ENCODE peak calls at places on chromosomes 2 and 18, in five cellular contexts. One of them, this sample, is unnamed.
A peak's percentile ranks its signal among the peaks of the same experiment; 100 is the strongest.

GRCh38 chr2:220394433-220394832 is 767.0 kb downstream of the SLC4A3 start:
- DNase-seq in psoas muscle: no peak
- DNase-seq in heart left ventricle: peak; percentile 69
- DNase-seq in adrenal gland: peak; percentile 30
- DNase-seq in WTC11: no peak
- DNase-seq in this sample: no peak

GRCh38 chr2:230871361-230872150 is 6.8 kb downstream of the ITM2C start:
- DNase-seq in psoas muscle: no peak
- DNase-seq in heart left ventricle: peak; percentile 25
- DNase-seq in adrenal gland: no peak
- DNase-seq in WTC11: no peak
- DNase-seq in this sample: no peak

GRCh38 chr18:31576670-31577069 is 15.0 kb upstream of the TTR start:
- DNase-seq in psoas muscle: no peak
- DNase-seq in heart left ventricle: no peak
- DNase-seq in adrenal gland: no peak
- DNase-seq in WTC11: no peak
- DNase-seq in this sample: no peak

GRCh38 chr18:29749699-29750098 is 1292.8 kb downstream of the DSC3 start:
- DNase-seq in psoas muscle: no peak
- DNase-seq in heart left ventricle: no peak
- DNase-seq in adrenal gland: no peak
- DNase-seq in WTC11: no peak
- DNase-seq in this sample: no peak

GRCh38 chr18:74613390-74613789 is 15.7 kb downstream of the ZNF407 start:
- DNase-seq in psoas muscle: no peak
- DNase-seq in heart left ventricle: no peak
- DNase-seq in adrenal gland: no peak
- DNase-seq in WTC11: no peak
- DNase-seq in this sample: no peak

GRCh38 chr2:119240311-119241204 is 16.9 kb downstream of the STEAP3 start:
- DNase-seq in psoas muscle: peak; percentile 97
- DNase-seq in heart left ventricle: peak; percentile 89
- DNase-seq in adrenal gland: peak; percentile 83
- DNase-seq in WTC11: peak; percentile 30
- DNase-seq in this sample: peak; percentile 72

GRCh38 chr2:65103013-65103720 is 26.7 kb downstream of the RAB1A start:
- DNase-seq in psoas muscle: no peak
- DNase-seq in heart left ventricle: no peak
- DNase-seq in adrenal gland: peak; percentile 63
- DNase-seq in WTC11: no peak
- DNase-seq in this sample: peak; percentile 22

GRCh38 chr2:150274108-150274507 is 213.4 kb downstream of the RND3 start:
- DNase-seq in psoas muscle: no peak
- DNase-seq in heart left ventricle: no peak
- DNase-seq in adrenal gland: no peak
- DNase-seq in WTC11: no peak
- DNase-seq in this sample: no peak

GRCh38 chr2:240727439-240727838 is 35.8 kb downstream of the AQP12A start:
- DNase-seq in psoas muscle: no peak
- DNase-seq in heart left ventricle: no peak
- DNase-seq in adrenal gland: no peak
- DNase-seq in WTC11: no peak
- DNase-seq in this sample: no peak

GRCh38 chr2:108778857-108779256 is 7.7 kb upstream of the CCDC138 start:
- DNase-seq in psoas muscle: no peak
- DNase-seq in heart left ventricle: no peak
- DNase-seq in adrenal gland: no peak
- DNase-seq in WTC11: no peak
- DNase-seq in this sample: no peak

GRCh38 chr2:189517847-189518535 is 62.6 kb downstream of the SLC40A1 start:
- DNase-seq in psoas muscle: no peak
- DNase-seq in heart left ventricle: no peak
- DNase-seq in adrenal gland: no peak
- DNase-seq in WTC11: no peak
- DNase-seq in this sample: no peak

GRCh38 chr2:20560891-20561702 is 89.8 kb downstream of the HS1BP3 start:
- DNase-seq in psoas muscle: no peak
- DNase-seq in heart left ventricle: peak; percentile 14
- DNase-seq in adrenal gland: no peak
- DNase-seq in WTC11: no peak
- DNase-seq in this sample: no peak

GRCh38 chr2:74008761-74009395 is 24.2 kb downstream of the TET3 start:
- DNase-seq in psoas muscle: no peak
- DNase-seq in heart left ventricle: no peak
- DNase-seq in adrenal gland: no peak
- DNase-seq in WTC11: no peak
- DNase-seq in this sample: no peak

GRCh38 chr2:65343381-65343780 is 89.0 kb downstream of the SPRED2 start:
- DNase-seq in psoas muscle: no peak
- DNase-seq in heart left ventricle: no peak
- DNase-seq in adrenal gland: no peak
- DNase-seq in WTC11: no peak
- DNase-seq in this sample: no peak

GRCh38 chr18:31399336-31400032 is 22.9 kb downstream of the DSG4 start:
- DNase-seq in psoas muscle: no peak
- DNase-seq in heart left ventricle: no peak
- DNase-seq in adrenal gland: no peak
- DNase-seq in WTC11: no peak
- DNase-seq in this sample: no peak

GRCh38 chr2:62284980-62285379 is 89.1 kb downstream of the B3GNT2 start:
- DNase-seq in psoas muscle: no peak
- DNase-seq in heart left ventricle: no peak
- DNase-seq in adrenal gland: no peak
- DNase-seq in WTC11: no peak
- DNase-seq in this sample: no peak

GRCh38 chr2:135962401-135963138 is 22.9 kb downstream of the DARS1 start:
- DNase-seq in psoas muscle: no peak
- DNase-seq in heart left ventricle: no peak
- DNase-seq in adrenal gland: no peak
- DNase-seq in WTC11: no peak
- DNase-seq in this sample: no peak

GRCh38 chr2:17879137-17879912 is 858 bp downstream of the KCNS3 start:
- DNase-seq in psoas muscle: peak; percentile 89
- DNase-seq in heart left ventricle: peak; percentile 72
- DNase-seq in adrenal gland: peak; percentile 60
- DNase-seq in WTC11: peak; percentile 87
- DNase-seq in this sample: peak; percentile 80

GRCh38 chr2:151669585-151670081 is 64.6 kb downstream of the NEB start:
- DNase-seq in psoas muscle: no peak
- DNase-seq in heart left ventricle: no peak
- DNase-seq in adrenal gland: no peak
- DNase-seq in WTC11: no peak
- DNase-seq in this sample: no peak

GRCh38 chr2:225056330-225057073 is 14.2 kb upstream of the DOCK10 start:
- DNase-seq in psoas muscle: no peak
- DNase-seq in heart left ventricle: no peak
- DNase-seq in adrenal gland: peak; percentile 22
- DNase-seq in WTC11: no peak
- DNase-seq in this sample: no peak

DNA sequence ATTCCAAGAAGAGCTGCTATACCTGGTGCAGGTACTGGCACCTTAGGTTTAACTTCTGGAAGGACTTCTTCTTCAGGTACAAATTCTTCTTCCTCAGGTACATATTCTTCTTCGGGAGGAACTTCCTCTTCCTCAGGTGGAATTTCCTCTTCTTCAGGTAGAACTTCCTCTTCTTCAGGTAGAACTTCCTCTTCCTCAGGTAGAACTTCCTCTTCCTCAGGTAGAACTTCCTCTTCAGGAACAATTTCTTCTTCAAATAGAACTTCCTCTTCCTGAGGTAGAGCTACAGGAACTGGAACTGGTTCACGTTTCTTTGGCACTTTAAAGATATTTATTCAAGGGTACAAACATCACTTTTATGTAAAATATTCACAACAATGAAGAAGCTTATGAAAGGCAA is 129.6 kb downstream of the TTN start:
- DNase-seq in psoas muscle: no peak
- DNase-seq in heart left ventricle: no peak
- DNase-seq in adrenal gland: no peak
- DNase-seq in WTC11: no peak
- DNase-seq in this sample: no peak
- TF ChIP-seq CTCF in psoas muscle: no peak
- TF ChIP-seq CTCF in heart left ventricle: no peak
- TF ChIP-seq CTCF in adrenal gland: no peak
- TF ChIP-seq CTCF in WTC11: no peak
- TF ChIP-seq CTCF in this sample: no peak

GRCh38 chr2:31088516-31089195 is 49.6 kb downstream of the GALNT14 start:
- DNase-seq in psoas muscle: no peak
- DNase-seq in heart left ventricle: no peak
- DNase-seq in adrenal gland: no peak
- DNase-seq in WTC11: no peak
- DNase-seq in this sample: no peak
- TF ChIP-seq CTCF in psoas muscle: no peak
- TF ChIP-seq CTCF in heart left ventricle: no peak
- TF ChIP-seq CTCF in adrenal gland: no peak
- TF ChIP-seq CTCF in WTC11: no peak
- TF ChIP-seq CTCF in this sample: no peak

DNA sequence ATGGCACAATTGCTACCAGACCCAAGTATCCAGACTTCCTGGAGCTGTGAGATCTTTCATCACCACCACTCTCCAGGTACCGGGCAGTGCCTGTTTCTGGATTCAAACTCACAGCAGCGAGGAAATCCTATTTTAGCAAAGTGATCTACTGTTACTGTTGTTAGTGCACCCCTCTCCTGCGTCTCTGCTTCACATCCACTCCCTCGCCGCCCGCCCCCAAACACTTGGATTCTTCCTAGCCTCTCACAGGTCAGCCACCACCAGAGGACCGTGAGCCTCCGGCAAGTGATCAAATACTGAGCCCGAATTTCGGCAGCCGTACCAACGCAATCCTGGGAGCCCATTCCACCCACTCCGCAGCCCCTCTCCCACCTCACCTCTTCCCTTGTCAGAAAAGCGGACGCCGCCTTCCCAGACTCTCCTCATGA is 519 bp downstream of the METTL4 start:
- DNase-seq in psoas muscle: peak; percentile 88
- DNase-seq in heart left ventricle: peak; percentile 79
- DNase-seq in adrenal gland: peak; percentile 81
- DNase-seq in WTC11: peak; percentile 70
- DNase-seq in this sample: peak; percentile 80
- TF ChIP-seq CTCF in psoas muscle: peak; percentile 12
- TF ChIP-seq CTCF in heart left ventricle: peak; percentile 23
- TF ChIP-seq CTCF in adrenal gland: peak; percentile 38
- TF ChIP-seq CTCF in WTC11: no peak
- TF ChIP-seq CTCF in this sample: no peak

GRCh38 chr2:212984129-212984528 is 167.3 kb downstream of the IKZF2 start:
- DNase-seq in psoas muscle: no peak
- DNase-seq in heart left ventricle: no peak
- DNase-seq in adrenal gland: no peak
- DNase-seq in WTC11: no peak
- DNase-seq in this sample: no peak
- TF ChIP-seq CTCF in psoas muscle: no peak
- TF ChIP-seq CTCF in heart left ventricle: no peak
- TF ChIP-seq CTCF in adrenal gland: no peak
- TF ChIP-seq CTCF in WTC11: no peak
- TF ChIP-seq CTCF in this sample: no peak